ENCODE peak calls at places on chromosomes 1 and 21, in four cellular contexts. J is activated naive CD8-positive, alpha-beta T cell treated with anti-CD3 and anti-CD28 coated beads, Interleukin-2, amount 50 U/mL, for 16 hours; D is stimulated activated CD4-positive, alpha-beta T cell treated with anti-CD3 and anti-CD28 coated beads, Interleukin-1b, Interleukin-23, amount 100 ng/mL, for 4 hours; B is stimulated activated naive B cell treated with anti-CD40 and anti-IgM and Interleukin-4, amounts not matched to agents 10 μg/mL and 1 μg/mL and 100 μg/mL, for 72 hours. L is an unnamed sample.

GRCh38 chr1:226697608-226698544 is 41.2 kb downstream of the ITPKB start:
- DNase-seq in J (no peak), D (no peak), B (peak; percentile 70), L (no peak)

GRCh38 chr1:183635112-183635605 is 424 bp downstream of the ARPC5 start:
- DNase-seq in J (no peak), D (no peak), B (no peak), L (peak; percentile 23)

GRCh38 chr21:36710729-36711048 is 11.8 kb downstream of the SIM2 start:
- DNase-seq in J (no peak), D (no peak), B (no peak), L (no peak)

GRCh38 chr1:85200367-85200869 is 398 bp downstream of the SYDE2 start:
- DNase-seq in J (peak; percentile 2), D (peak; percentile 25), B (no peak), L (peak; percentile 52)

GRCh38 chr21:41626038-41626437 is 118.1 kb upstream of the TMPRSS2 start:
- DNase-seq in J (no peak), D (no peak), B (no peak), L (no peak)

GRCh38 chr1:43286115-43286514 is 734 bp upstream of the C1orf210 start:
- DNase-seq in J (no peak), D (no peak), B (no peak), L (no peak)

GRCh38 chr1:100306735-100307313 is 40.8 kb downstream of the RTCA start:
- DNase-seq in J (no peak), D (no peak), B (no peak), L (no peak)

GRCh38 chr1:55869050-55869449 is 653.9 kb upstream of the USP24 start:
- DNase-seq in J (no peak), D (no peak), B (no peak), L (no peak)

GRCh38 chr1:110228386-110228785 is 18.3 kb downstream of the KCNC4 start:
- DNase-seq in J (no peak), D (no peak), B (no peak), L (no peak)

GRCh38 chr1:172408958-172409357 is 11.5 kb upstream of the C1orf105 start:
- DNase-seq in J (no peak), D (no peak), B (no peak), L (no peak)

GRCh38 chr1:31453384-31454079 is 40.5 kb downstream of the SERINC2 start:
- DNase-seq in J (no peak), D (no peak), B (no peak), L (no peak)

GRCh38 chr1:40421694-40422384 is 28.4 kb upstream of the ZFP69B start:
- DNase-seq in J (no peak), D (no peak), B (no peak), L (no peak)

GRCh38 chr1:81660286-81660685 is 140.4 kb upstream of the ADGRL2 start:
- DNase-seq in J (no peak), D (no peak), B (no peak), L (no peak)

GRCh38 chr1:205355054-205355453 is 1.7 kb downstream of the KLHDC8A start:
- DNase-seq in J (no peak), D (no peak), B (no peak), L (no peak)

GRCh38 chr1:8962812-8963669 is 17.4 kb downstream of the CA6 start:
- DNase-seq in J (no peak), D (peak; percentile 23), B (no peak), L (no peak)

L was measured in neural crest cell.